ENCODE peak calls at places on chromosomes 3 and 15, in nine cellular contexts. H is Caco-2; A is neuronal stem cell; Q is HCT116; T is GM23248; E is K562; D is naive thymus-derived CD4-positive, alpha-beta T cell; B is right atrium auricular region; O is uterus. W is an unnamed sample. For H3K36me3, the result is how much of the 10 kb centered on the place peaks cover.

GRCh38 chr15:74403981-74404563 is 29.7 kb downstream of the SEMA7A start:
- DNase-seq in H (no peak), A (no peak), Q (no peak), T (no peak), E (no peak), D (no peak), B (no peak), O (no peak), W (no peak)

GRCh38 chr3:88628901-88629300 is 478.5 kb upstream of the EPHA3 start:
- DNase-seq in H (no peak), A (no peak), Q (no peak), T (no peak), E (no peak), D (no peak), B (no peak), O (no peak), W (no peak)

GRCh38 chr15:31307270-31308184 is 19.1 kb upstream of the KLF13 start:
- DNase-seq in H (no peak), A (no peak), Q (no peak), T (no peak), E (no peak), D (no peak), B (peak), O (no peak), W (no peak)

GRCh38 chr15:65595960-65596359 is 15.0 kb downstream of the INTS14 start:
- DNase-seq in H (peak), A (no peak), Q (no peak), T (no peak), E (peak), D (no peak), B (no peak), O (no peak), W (no peak)

GRCh38 chr3:48634661-48635221 is 520 bp downstream of the SLC26A6 start:
- DNase-seq in H (peak), A (peak), Q (no peak), T (peak), E (peak), D (peak), B (peak), O (peak), W (peak)

GRCh38 chr3:159791336-159791735 is 197.3 kb upstream of the IL12A start:
- DNase-seq in H (no peak), A (no peak), Q (no peak), T (no peak), E (no peak), D (no peak), B (no peak), O (no peak), W (no peak)

GRCh38 chr3:158920375-158920774 is 118.5 kb downstream of the MFSD1 start:
- DNase-seq in H (no peak), A (no peak), Q (no peak), T (peak), E (no peak), D (no peak), B (no peak), O (no peak), W (no peak)

GRCh38 chr3:72836923-72837322 is 11.3 kb downstream of the SHQ1 start:
- DNase-seq in H (no peak), A (no peak), Q (no peak), T (peak), E (no peak), D (no peak), B (no peak), O (no peak), W (no peak)

GRCh38 chr3:42120866-42121265 is 29.7 kb downstream of the TRAK1 start:
- DNase-seq in H (no peak), A (no peak), Q (no peak), T (no peak), E (no peak), D (no peak), B (no peak), O (no peak), W (no peak)

GRCh38 chr15:76335851-76336253 is 721 bp upstream of the ISL2 start:
- DNase-seq in H (no peak), A (no peak), Q (no peak), T (no peak), E (no peak), D (no peak), B (no peak), O (no peak), W (no peak)

GRCh38 chr15:40381818-40382529 is 547 bp upstream of the KNSTRN start:
- DNase-seq in H (no peak), A (no peak), Q (no peak), T (no peak), E (no peak), D (no peak), B (no peak), O (no peak), W (no peak)

GRCh38 chr15:57752840-57753239 is 46.3 kb downstream of the POLR2M start:
- DNase-seq in H (no peak), A (no peak), Q (no peak), T (no peak), E (no peak), D (no peak), B (no peak), O (no peak), W (no peak)

GRCh38 chr3:114253505-114253904 is 16.1 kb upstream of the ZNF80 start:
- DNase-seq in H (no peak), A (no peak), Q (no peak), T (no peak), E (no peak), D (no peak), B (no peak), O (no peak), W (no peak)

GRCh38 chr3:147404800-147405551 is 1.4 kb downstream of the ZIC4 start:
- DNase-seq in H (no peak), A (no peak), Q (no peak), T (no peak), E (no peak), D (no peak), B (no peak), O (no peak), W (no peak)

GRCh38 chr3:169619793-169620192 is 43.7 kb downstream of the MECOM start:
- DNase-seq in H (no peak), A (no peak), Q (no peak), T (no peak), E (no peak), D (no peak), B (no peak), O (no peak), W (no peak)

GRCh38 chr3:146747928-146748327 is 142.8 kb upstream of the PLSCR5 start:
- DNase-seq in H (no peak), A (no peak), Q (peak), T (peak), E (no peak), D (no peak), B (no peak), O (no peak), W (no peak)

GRCh38 chr3:196568246-196569002 is at the start of the genes FBXO45 and WDR53:
- DNase-seq in H (peak), A (peak), Q (peak), T (peak), E (peak), D (peak), B (peak), O (peak), W (peak)

GRCh38 chr3:187367561-187368103 is 553 bp upstream of the RTP4 start:
- DNase-seq in H (no peak), A (no peak), Q (no peak), T (no peak), E (no peak), D (peak), B (no peak), O (no peak), W (no peak)

GRCh38 chr3:193396451-193397244 is 18.1 kb upstream of the ATP13A5 start:
- DNase-seq in H (no peak), A (no peak), Q (no peak), T (peak), E (no peak), D (no peak), B (no peak), O (no peak), W (no peak)

GRCh38 chr15:60009124-60009523 is 5.0 kb downstream of the FOXB1 start:
- DNase-seq in H (no peak), A (no peak), Q (no peak), T (no peak), E (no peak), D (no peak), B (no peak), O (no peak), W (no peak)

GRCh38 chr3:97932387-97932801 is 39.8 kb downstream of the RIOX2 start:
- DNase-seq in H (no peak), A (no peak), Q (no peak), T (no peak), E (peak), D (no peak), B (no peak), O (no peak), W (no peak)

GRCh38 chr3:138440137-138440536 is 5.7 kb downstream of the ESYT3 start:
- DNase-seq in H (no peak), A (no peak), Q (no peak), T (no peak), E (no peak), D (no peak), B (no peak), O (no peak), W (no peak)

GRCh38 chr3:14479591-14479990 is 60.6 kb downstream of the GRIP2 start:
- DNase-seq in H (no peak), A (no peak), Q (no peak), T (no peak), E (no peak), D (no peak), B (no peak), O (no peak), W (no peak)

GRCh38 chr15:70200003-70200410 is 102.3 kb upstream of the TLE3 start:
- DNase-seq in H (no peak), A (no peak), Q (no peak), T (no peak), E (peak), D (no peak), B (no peak), O (no peak), W (no peak)

DNA sequence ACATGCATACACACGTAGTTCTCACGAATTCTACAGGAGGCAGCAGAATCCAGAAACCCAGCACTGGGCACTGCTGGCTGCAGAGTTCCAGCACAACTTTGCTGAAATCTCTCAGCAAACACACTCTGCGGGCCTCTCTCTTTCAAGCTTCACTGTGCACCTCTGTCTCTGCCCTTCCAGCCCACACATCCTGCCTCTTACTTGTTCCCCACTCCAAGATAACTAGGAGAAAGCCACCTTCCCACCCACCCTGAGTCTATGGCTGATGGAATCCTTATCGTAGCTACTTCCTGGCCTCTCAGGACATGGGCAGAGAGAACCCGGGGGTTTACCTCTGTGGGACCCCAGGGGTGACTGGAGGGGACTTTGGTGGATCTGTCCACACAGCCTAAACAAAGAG is 11.9 kb downstream of the ANP32A start:
- DNase-seq in H (no peak), A (no peak), Q (no peak), T (no peak), E (no peak), D (no peak), B (peak), O (no peak), W (no peak)
- H3K36me3 ChIP-seq in H (under half), A (under half), Q (under half), T (under half), E (half or more), D (under half), B (under half), O (under half), W (under half)

GRCh38 chr3:99885085-99885484 is 67.4 kb downstream of the CMSS1 start:
- DNase-seq in H (no peak), A (no peak), Q (no peak), T (no peak), E (no peak), D (no peak), B (no peak), O (no peak), W (no peak)
- H3K36me3 ChIP-seq in H (under half), A (under half), Q (under half), T (under half), E (under half), D (under half), B (under half), O (under half), W (under half)

GRCh38 chr15:101025116-101025885 is 106.1 kb downstream of the LRRK1 start:
- DNase-seq in H (no peak), A (no peak), Q (no peak), T (no peak), E (no peak), D (no peak), B (peak), O (peak), W (peak)

GRCh38 chr15:101027920-101028319 is 108.8 kb downstream of the LRRK1 start:
- DNase-seq in H (no peak), A (no peak), Q (no peak), T (no peak), E (no peak), D (peak), B (no peak), O (peak), W (peak)

GRCh38 chr15:101025896-101026631 is 106.9 kb downstream of the LRRK1 start:
- DNase-seq in H (no peak), A (no peak), Q (no peak), T (no peak), E (no peak), D (peak), B (peak), O (peak), W (peak)

GRCh38 chr15:101027273-101027901 is 108.2 kb downstream of the LRRK1 start:
- DNase-seq in H (no peak), A (no peak), Q (no peak), T (no peak), E (no peak), D (peak), B (peak), O (peak), W (no peak)

GRCh38 chr15:101026686-101027272 is 107.6 kb downstream of the LRRK1 start:
- DNase-seq in H (no peak), A (no peak), Q (no peak), T (no peak), E (no peak), D (peak), B (peak), O (peak), W (no peak)
- H3K36me3 ChIP-seq in H (under half), A (under half), Q (under half), T (under half), E (under half), D (under half), B (under half), O (under half), W (under half)

DNA sequence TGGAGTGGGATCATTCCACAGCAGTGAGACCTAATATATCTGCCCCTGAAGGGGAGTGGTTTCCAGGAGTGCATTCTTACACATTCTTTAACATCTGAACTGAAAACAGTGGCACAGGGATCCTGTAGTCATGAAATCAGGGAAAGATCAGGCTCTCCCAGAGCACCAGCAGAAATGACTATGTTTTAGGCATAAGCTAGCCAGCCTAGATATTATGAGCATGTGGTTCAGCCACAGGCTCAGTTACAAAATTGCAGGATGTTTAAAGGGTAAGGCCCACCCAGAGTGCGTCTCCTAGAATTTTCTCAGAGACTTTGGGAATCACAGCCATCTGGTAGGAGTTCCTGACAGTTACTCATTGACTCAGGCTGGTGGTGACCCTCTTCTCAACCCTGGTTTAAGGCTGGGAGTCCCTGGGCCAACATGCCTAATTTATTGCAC is 20.9 kb downstream of the FSTL1 start:
- DNase-seq in H (no peak), A (no peak), Q (no peak), T (peak), E (no peak), D (no peak), B (no peak), O (no peak), W (peak)
- H3K36me3 ChIP-seq in H (under half), A (under half), Q (under half), T (half or more), E (under half), D (under half), B (half or more), O (under half), W (under half)

GRCh38 chr3:66998899-66999235 is 760 bp downstream of the KBTBD8 start:
- DNase-seq in H (no peak), A (no peak), Q (no peak), T (no peak), E (no peak), D (no peak), B (no peak), O (no peak), W (no peak)
- H3K36me3 ChIP-seq in H (under half), A (under half), Q (under half), T (under half), E (under half), D (under half), B (under half), O (under half), W (under half)

GRCh38 chr3:56621686-56622085 is 61.4 kb downstream of the TASOR start:
- DNase-seq in H (no peak), A (no peak), Q (no peak), T (no peak), E (no peak), D (no peak), B (no peak), O (no peak), W (no peak)
- H3K36me3 ChIP-seq in H (under half), A (under half), Q (under half), T (half or more), E (half or more), D (under half), B (half or more), O (under half), W (under half)

DNA sequence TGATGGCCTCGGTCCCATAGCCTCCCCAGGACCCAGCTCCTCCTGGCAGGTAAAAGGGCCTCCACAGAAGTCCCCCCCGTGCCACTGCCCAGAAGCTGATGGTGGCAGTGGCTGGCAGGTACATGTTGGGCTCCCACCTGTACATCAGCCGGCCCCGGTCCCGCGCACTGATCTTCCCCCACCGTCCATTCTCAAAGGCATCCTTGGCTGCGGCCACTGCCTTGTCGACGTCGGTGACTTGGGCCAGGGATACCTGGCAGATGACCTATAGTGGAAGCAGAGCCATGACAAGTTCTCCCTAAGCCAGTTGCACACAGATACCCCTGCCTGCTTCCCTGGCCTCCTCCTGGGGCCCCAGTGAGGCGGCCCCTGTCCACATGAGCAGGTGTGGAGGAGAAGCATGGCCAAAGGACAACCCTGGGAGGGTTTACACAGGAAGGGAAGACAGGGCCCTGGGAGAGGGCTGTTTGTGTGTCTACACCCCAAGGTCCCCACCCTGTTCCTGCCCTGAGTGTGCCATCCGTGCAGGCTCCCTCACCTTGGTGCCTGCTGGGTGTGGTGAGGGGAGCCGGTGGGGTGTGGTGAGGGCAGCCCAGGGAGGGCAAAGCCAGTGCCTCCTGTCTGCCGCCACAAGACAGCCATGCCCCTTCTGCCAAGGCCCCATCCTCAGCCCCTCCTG is 44.8 kb downstream of the ALDH1L1 start:
- DNase-seq in H (no peak), A (no peak), Q (no peak), T (no peak), E (no peak), D (peak), B (no peak), O (peak), W (no peak)
- H3K36me3 ChIP-seq in H (under half), A (under half), Q (under half), T (under half), E (under half), D (under half), B (under half), O (under half), W (under half)

DNA sequence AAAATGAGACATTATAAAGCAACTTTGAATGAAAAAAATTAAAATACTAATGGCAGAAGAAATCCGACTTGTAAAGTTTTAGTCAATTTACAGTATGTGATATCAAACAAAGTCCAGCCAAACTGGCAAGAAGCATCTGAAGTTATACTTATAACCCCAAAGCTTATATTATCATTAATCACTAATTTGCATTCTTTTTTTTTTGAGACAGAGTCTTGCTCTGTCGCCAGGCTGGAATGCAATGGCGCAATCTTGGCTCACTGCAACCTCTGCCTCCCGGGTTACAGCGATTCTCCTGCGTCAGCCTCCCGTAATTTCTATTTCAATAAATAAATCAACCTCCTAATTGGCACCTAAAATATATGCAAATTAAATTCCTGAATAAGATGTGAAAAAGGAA is 80.1 kb downstream of the AQR start:
- DNase-seq in H (no peak), A (no peak), Q (no peak), T (peak), E (no peak), D (no peak), B (no peak), O (no peak), W (no peak)
- H3K36me3 ChIP-seq in H (under half), A (under half), Q (under half), T (under half), E (half or more), D (under half), B (under half), O (under half), W (under half)